ENCODE peak calls at places on chromosomes 1 and 21, in eight cellular contexts. V, S, Z, P, T, B, N and W are unnamed samples.

GRCh38 chr21:44087426-44088400 is 19.5 kb upstream of the PWP2 start:
- DNase-seq in V (no peak), T (no peak), P (no peak), Z (no peak), N (no peak), S (peak; percentile 93), B (peak; percentile 55), W (no peak)

GRCh38 chr1:22832414-22832786 is 121.8 kb downstream of the EPHB2 start:
- DNase-seq in V (no peak), T (no peak), S (no peak), P (peak; percentile 89), B (no peak), N (no peak), Z (no peak), W (no peak)

GRCh38 chr1:243520831-243521230 is 265.0 kb downstream of the SDCCAG8 start:
- DNase-seq in S (no peak), T (no peak), V (no peak), N (no peak), P (no peak), B (no peak), Z (no peak), W (no peak)

GRCh38 chr1:43819354-43819753 is 112.0 kb downstream of the ST3GAL3 start:
- DNase-seq in T (no peak), V (no peak), Z (no peak), S (no peak), B (no peak), N (no peak), P (no peak), W (no peak)

GRCh38 chr21:31560479-31560878 is 99.0 kb upstream of the SOD1 start:
- DNase-seq in N (no peak), S (no peak), T (no peak), P (no peak), V (no peak), B (no peak), Z (no peak), W (no peak)

GRCh38 chr1:233327938-233328660 is 575 bp downstream of the MAP3K21 start:
- DNase-seq in S (peak; percentile 20), V (peak; percentile 64), B (no peak), Z (no peak), T (peak; percentile 64), P (no peak), N (peak; percentile 63), W (no peak)

GRCh38 chr1:111197598-111198289 is 2.7 kb downstream of the DENND2D start:
- DNase-seq in N (no peak), S (peak; percentile 62), P (no peak), B (no peak), T (no peak), Z (no peak), V (no peak), W (no peak)

GRCh38 chr1:169047074-169047473 is 59.4 kb upstream of the ATP1B1 start:
- DNase-seq in T (no peak), N (peak; percentile 23), B (no peak), P (no peak), Z (no peak), V (no peak), S (no peak), W (no peak)

GRCh38 chr1:87513270-87513669 is 184.6 kb downstream of the LMO4 start:
- DNase-seq in T (no peak), P (peak; percentile 11), V (no peak), N (no peak), Z (peak; percentile 16), B (no peak), S (no peak), W (no peak)

GRCh38 chr1:12244078-12244477 is 14.2 kb downstream of the VPS13D start:
- DNase-seq in S (peak; percentile 9), B (no peak), N (no peak), Z (no peak), P (peak; percentile 19), T (no peak), V (no peak), W (no peak)

GRCh38 chr1:229381234-229381633 is 38.4 kb upstream of the CCSAP start:
- DNase-seq in S (no peak), P (no peak), V (no peak), B (no peak), N (no peak), Z (no peak), T (no peak), W (no peak)

GRCh38 chr1:51642739-51643142 is 25.8 kb downstream of the OSBPL9 start:
- DNase-seq in B (no peak), V (no peak), T (no peak), P (peak; percentile 97), N (peak; percentile 24), Z (peak; percentile 53), S (no peak), W (no peak)

GRCh38 chr21:40472026-40472425 is 374.9 kb downstream of the DSCAM start:
- DNase-seq in B (no peak), T (no peak), N (no peak), P (no peak), V (no peak), Z (no peak), S (no peak), W (no peak)

GRCh38 chr1:58815069-58815679 is 31.3 kb upstream of the JUN start:
- DNase-seq in V (peak; percentile 89), Z (peak; percentile 29), B (peak; percentile 89), T (peak; percentile 93), N (peak; percentile 89), P (peak; percentile 80), S (peak; percentile 83), W (peak; percentile 91)

GRCh38 chr1:53511933-53512806 is 53.0 kb downstream of the DMRTB1 start:
- DNase-seq in V (no peak), N (no peak), P (peak; percentile 26), S (no peak), T (peak; percentile 67), B (no peak), Z (peak; percentile 32), W (no peak)

GRCh38 chr1:107748529-107748928 is 216.5 kb downstream of the VAV3 start:
- DNase-seq in N (peak; percentile 48), S (no peak), T (no peak), B (no peak), P (peak; percentile 27), Z (no peak), V (no peak), W (no peak)

GRCh38 chr21:27388835-27389234 is 421.9 kb upstream of the ADAMTS5 start:
- DNase-seq in Z (no peak), S (no peak), B (no peak), P (no peak), V (no peak), N (no peak), T (no peak), W (no peak)

GRCh38 chr1:89637496-89637895 is 4.6 kb downstream of the LRRC8C start:
- DNase-seq in Z (no peak), B (no peak), N (no peak), T (no peak), P (no peak), V (no peak), S (no peak), W (no peak)

GRCh38 chr1:231973840-231974239 is 347.2 kb downstream of the DISC1 start:
- DNase-seq in T (no peak), B (no peak), Z (no peak), V (no peak), N (no peak), S (no peak), P (peak; percentile 15), W (no peak)
- TF ChIP-seq CTCF in T (no peak), B (no peak), Z (no peak), V (no peak), N (no peak), S (no peak), P (no peak), W (no peak)

DNA sequence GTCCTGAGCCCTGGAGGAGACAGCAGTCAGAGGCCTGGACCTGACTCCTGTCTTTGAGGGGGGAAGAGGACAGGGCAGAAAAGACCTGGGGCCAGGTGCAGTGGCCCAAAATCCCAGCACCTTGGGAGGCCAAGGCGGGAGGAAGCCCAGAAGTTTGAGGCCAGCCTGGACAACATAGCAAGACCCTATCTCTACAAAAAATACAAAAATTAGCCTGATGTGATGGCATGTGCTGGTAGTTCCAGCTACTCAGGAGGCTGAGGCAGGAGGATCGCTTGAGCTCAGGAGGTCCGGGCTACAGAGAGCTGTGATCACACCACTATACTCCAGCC is 104.5 kb upstream of the ARHGEF16 start:
- DNase-seq in Z (no peak), T (no peak), N (no peak), S (no peak), V (no peak), P (no peak), B (no peak), W (no peak)
- H3K4me3 ChIP-seq in Z (no peak overlapping the region), T (no peak overlapping the region), N (no peak overlapping the region), S (no peak overlapping the region), V (no peak overlapping the region), P (no peak overlapping the region), B (peak overlapping the region; percentile 34), W (no peak overlapping the region)

GRCh38 chr1:155210304-155210703 is 1.8 kb downstream of the MTX1 start:
- DNase-seq in Z (no peak), N (no peak), S (peak; percentile 68), V (no peak), P (no peak), T (peak; percentile 4), B (no peak), W (no peak)

GRCh38 chr1:155207578-155208405 is at the start of gene THBS3:
- DNase-seq in S (peak; percentile 37), B (peak; percentile 87), P (no peak), T (peak; percentile 63), N (peak; percentile 64), Z (no peak), V (no peak), W (no peak)

GRCh38 chr1:155208656-155209372 is at the start of gene MTX1:
- DNase-seq in S (peak; percentile 82), Z (no peak), N (peak; percentile 96), B (peak; percentile 98), T (peak; percentile 93), V (peak; percentile 86), P (peak; percentile 69), W (peak; percentile 89)

GRCh38 chr1:155208406-155208655 is 164 bp upstream of the MTX1 start:
- DNase-seq in P (no peak), S (no peak), N (no peak), Z (peak; percentile 61), B (no peak), T (no peak), V (no peak), W (no peak)

DNA sequence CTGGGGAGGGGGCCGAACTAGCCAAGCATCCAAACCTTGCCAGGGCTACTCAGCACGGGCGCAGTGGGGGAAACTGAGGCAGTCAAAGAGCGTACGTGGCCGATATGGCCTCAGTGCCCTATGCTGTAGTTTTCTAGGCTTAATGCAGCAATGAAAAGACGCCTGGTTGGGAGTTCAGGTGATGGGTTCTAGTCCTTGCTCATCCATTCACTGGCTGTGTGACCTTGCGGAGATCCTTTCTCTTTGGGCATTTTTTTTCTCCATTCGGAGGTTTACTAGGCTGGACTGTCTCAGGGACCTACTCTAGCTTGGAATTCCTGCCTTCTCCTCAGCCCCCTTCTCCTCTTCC is 852 bp downstream of the MTX1 start:
- DNase-seq in P (no peak), S (no peak), Z (no peak), T (no peak), N (no peak), V (no peak), B (no peak), W (no peak)
- TF ChIP-seq CTCF in P (no peak), S (no peak), Z (no peak), T (no peak), N (no peak), V (no peak), B (no peak), W (no peak)

DNA sequence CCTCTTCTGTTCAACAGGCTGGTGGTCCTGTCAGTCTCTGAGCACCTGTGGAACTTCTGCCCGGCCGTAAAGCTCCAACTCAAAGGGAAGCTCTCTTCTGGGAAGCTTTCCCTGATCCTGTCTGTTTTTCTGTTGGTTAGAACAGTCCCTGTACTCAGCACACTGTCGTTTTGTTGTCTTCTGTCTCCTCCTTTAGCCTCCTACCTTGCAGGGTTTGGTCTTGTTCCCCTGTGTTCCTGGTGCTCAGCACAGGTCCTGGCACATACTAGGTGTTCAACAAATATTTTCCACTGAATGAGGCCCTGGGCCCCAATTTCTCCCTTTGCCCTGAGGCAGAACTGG is 328 bp upstream of the KDF1 start:
- DNase-seq in Z (no peak), P (no peak), V (no peak), S (no peak), N (no peak), T (no peak), B (no peak), W (no peak)
- H3K4me3 ChIP-seq in Z (no peak overlapping the region), P (no peak overlapping the region), V (peak overlapping the region; percentile 6), S (no peak overlapping the region), N (peak overlapping the region; percentile 7), T (peak overlapping the region; percentile 48), B (no peak overlapping the region), W (peak overlapping the region; percentile 28)